ENCODE peak calls at places on chromosomes 13 and 19, in four cellular contexts. T, K, E and P are unnamed samples.

GRCh38 chr19:23283925-23284324 is 33.7 kb upstream of the ZNF724 start:
- DNase-seq in T (peak), K (no peak), E (no peak), P (peak)

GRCh38 chr13:93859666-93860065 is 619.8 kb downstream of the DCT start:
- DNase-seq in T (no peak), K (peak), E (no peak), P (no peak)

GRCh38 chr19:37938379-37938778 is 31.4 kb downstream of the SIPA1L3 start:
- DNase-seq in T (no peak), K (no peak), E (no peak), P (no peak)

GRCh38 chr19:4473708-4474503 is 1.8 kb downstream of the HDGFL2 start:
- DNase-seq in T (peak), K (no peak), E (no peak), P (peak)

GRCh38 chr19:54644056-54644455 is 13.8 kb downstream of the LILRB1 start:
- DNase-seq in T (no peak), K (no peak), E (no peak), P (no peak)

GRCh38 chr13:49681837-49682236 is 9.4 kb downstream of the EBPL start:
- DNase-seq in T (no peak), K (no peak), E (no peak), P (no peak)

GRCh38 chr13:45133396-45134118 is 13.2 kb downstream of the GTF2F2 start:
- DNase-seq in T (no peak), K (no peak), E (no peak), P (no peak)

GRCh38 chr13:94713556-94714182 is 1.3 kb upstream of the SOX21 start:
- DNase-seq in T (no peak), K (no peak), E (no peak), P (no peak)

GRCh38 chr13:110388141-110388943 is 81.3 kb downstream of the COL4A2 start:
- DNase-seq in T (peak), K (no peak), E (no peak), P (peak)

GRCh38 chr19:8601796-8602195 is 8.7 kb downstream of the ADAMTS10 start:
- DNase-seq in T (no peak), K (no peak), E (no peak), P (no peak)

GRCh38 chr19:47021536-47022139 is 2.0 kb downstream of the NPAS1 start:
- DNase-seq in T (no peak), K (no peak), E (peak), P (peak)

GRCh38 chr19:48395170-48395455 is 1.6 kb downstream of the GRIN2D start:
- DNase-seq in T (no peak), K (no peak), E (no peak), P (no peak)

GRCh38 chr13:106709509-106709908 is 141.6 kb upstream of the ARGLU1 start:
- DNase-seq in T (no peak), K (no peak), E (no peak), P (no peak)

GRCh38 chr19:42420055-42420544 is 7.1 kb downstream of the LIPE start:
- DNase-seq in T (no peak), K (no peak), E (peak), P (peak)

GRCh38 chr13:111423168-111423785 is 102.8 kb downstream of the TEX29 start:
- DNase-seq in T (peak), K (no peak), E (no peak), P (no peak)

GRCh38 chr19:19185853-19186728 is 5.9 kb downstream of the BORCS8 start:
- DNase-seq in T (peak), K (no peak), E (no peak), P (peak)
- TF ChIP-seq CTCF in T (peak), K (peak), E (peak), P (peak)

GRCh38 chr13:73849292-73849691 is 284.9 kb downstream of the KLF12 start:
- DNase-seq in T (no peak), K (peak), E (no peak), P (no peak)
- TF ChIP-seq CTCF in T (no peak), K (peak), E (peak), P (no peak)

DNA sequence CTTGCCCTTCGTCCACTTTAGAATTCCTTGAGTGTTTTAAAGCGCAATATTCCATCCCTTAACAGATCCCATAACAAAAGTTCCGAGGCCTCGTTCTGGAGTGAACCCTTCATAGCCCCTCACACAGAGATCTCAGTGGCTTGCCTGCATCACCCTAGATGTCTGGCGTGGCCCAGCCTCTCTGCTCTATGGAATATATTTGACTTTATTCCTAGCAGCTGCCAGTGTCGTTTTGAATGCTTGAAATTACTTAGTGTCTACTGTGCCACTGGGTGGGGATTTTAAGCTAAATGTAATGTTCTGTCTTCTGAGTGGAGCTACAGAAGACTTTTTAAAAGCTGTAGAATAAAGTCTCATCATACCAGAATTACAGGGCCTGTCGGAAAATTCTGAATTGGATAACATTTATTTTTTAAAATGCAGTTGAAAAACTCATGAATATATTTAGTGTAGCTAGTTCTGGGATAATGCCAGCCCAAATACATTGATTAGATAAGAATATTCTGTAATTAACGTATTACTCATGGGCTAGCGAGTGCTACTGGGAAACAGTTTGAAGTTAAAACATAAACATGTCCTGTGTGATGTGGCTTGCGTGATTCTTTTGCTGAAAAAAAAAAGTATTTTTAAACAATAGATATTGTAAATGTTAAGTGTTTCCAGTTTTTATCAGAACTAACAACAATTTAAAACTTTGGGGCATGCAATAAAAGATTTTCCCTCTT is 111.8 kb downstream of the ESD start:
- DNase-seq in T (no peak), K (no peak), E (no peak), P (no peak)
- TF ChIP-seq CTCF in T (no peak), K (no peak), E (no peak), P (no peak)

GRCh38 chr19:7533925-7534480 is 1.5 kb upstream of the PNPLA6 start:
- DNase-seq in T (peak), K (no peak), E (peak), P (peak)

GRCh38 chr19:7534531-7534980 is 961 bp upstream of the PNPLA6 start:
- DNase-seq in T (peak), K (peak), E (no peak), P (peak)

GRCh38 chr19:7535035-7535992 is at the start of gene PNPLA6:
- DNase-seq in T (peak), K (peak), E (peak), P (peak)

GRCh38 chr19:7533281-7533819 is 2.2 kb upstream of the PNPLA6 start:
- DNase-seq in T (peak), K (no peak), E (peak), P (no peak)

DNA sequence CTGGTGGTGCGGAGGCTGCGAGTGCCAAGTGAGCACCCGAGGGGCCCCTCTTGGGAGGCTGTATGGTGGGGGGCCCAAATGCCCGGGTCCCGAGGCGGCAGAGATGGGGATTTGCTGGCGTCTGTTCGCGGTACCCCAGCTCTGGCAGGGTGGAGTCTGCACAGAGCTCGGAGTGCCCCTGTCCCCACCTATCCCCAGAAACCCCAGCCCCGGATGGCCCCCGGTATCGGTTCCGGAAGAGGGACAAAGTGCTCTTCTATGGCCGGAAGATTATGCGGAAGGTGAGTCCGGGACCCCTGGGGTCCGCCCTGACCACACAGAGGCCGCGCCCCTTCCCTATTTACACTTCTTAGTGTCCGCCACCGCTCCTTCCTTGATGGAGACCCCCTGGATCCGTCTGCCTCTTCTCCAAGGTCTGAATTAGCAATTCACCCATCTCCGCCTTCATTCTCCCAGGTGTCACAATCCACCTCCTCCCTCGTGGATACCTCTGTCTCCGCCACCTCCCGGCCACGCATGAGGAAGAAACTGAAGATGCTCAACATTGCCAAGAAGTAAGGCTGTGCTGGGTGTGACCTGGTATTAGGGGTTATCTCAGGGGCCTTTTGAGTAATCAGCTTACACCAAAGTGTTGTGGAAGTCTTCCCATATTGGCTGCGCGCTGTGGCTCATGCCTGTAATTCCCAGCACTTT is 622 bp downstream of the PNPLA6 start:
- DNase-seq in T (no peak), K (no peak), E (no peak), P (no peak)
- TF ChIP-seq CTCF in T (no peak), K (no peak), E (no peak), P (no peak)

GRCh38 chr19:45315304-45315703 is 7.4 kb downstream of the CKM start:
- DNase-seq in T (no peak), K (no peak), E (no peak), P (no peak)
- TF ChIP-seq CTCF in T (no peak), K (no peak), E (no peak), P (no peak)

DNA sequence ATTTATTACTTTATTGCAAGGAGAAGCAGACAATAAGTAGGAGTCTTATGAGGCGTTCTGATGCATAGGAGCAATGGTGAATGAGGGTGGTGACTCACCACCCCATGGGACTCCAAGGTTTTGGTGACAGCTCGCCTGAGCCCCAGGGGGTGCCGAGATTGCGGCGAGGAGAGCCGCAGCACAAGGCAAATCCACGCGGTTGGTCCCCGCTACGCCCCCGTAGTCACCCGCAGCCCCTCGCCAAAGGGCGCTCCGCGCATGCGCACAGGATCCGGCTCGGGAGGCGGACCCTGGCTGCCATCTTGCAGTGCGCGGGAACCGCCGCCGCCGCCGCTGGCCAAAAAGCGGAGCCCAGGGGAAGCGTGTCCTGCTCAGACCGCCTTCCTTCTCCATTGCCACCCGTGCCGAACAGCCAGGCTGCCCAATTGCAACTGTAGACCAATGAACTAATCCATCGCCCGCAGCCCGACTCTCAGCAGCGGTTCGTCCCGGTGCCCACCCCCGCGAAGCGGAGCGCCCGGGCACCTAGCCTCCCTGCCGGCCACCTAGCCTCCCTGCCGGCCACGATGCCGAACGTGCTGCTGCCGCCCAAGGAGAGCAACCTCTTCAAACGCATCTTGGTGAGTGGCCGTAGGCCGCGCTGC is at the start of gene NAA16:
- DNase-seq in T (peak), K (peak), E (peak), P (peak)
- TF ChIP-seq CTCF in T (no peak), K (no peak), E (no peak), P (no peak)

GRCh38 chr13:44116562-44117315 is 237.0 kb downstream of the LACC1 start:
- DNase-seq in T (no peak), K (no peak), E (no peak), P (no peak)
- TF ChIP-seq CTCF in T (no peak), K (peak), E (no peak), P (no peak)

DNA sequence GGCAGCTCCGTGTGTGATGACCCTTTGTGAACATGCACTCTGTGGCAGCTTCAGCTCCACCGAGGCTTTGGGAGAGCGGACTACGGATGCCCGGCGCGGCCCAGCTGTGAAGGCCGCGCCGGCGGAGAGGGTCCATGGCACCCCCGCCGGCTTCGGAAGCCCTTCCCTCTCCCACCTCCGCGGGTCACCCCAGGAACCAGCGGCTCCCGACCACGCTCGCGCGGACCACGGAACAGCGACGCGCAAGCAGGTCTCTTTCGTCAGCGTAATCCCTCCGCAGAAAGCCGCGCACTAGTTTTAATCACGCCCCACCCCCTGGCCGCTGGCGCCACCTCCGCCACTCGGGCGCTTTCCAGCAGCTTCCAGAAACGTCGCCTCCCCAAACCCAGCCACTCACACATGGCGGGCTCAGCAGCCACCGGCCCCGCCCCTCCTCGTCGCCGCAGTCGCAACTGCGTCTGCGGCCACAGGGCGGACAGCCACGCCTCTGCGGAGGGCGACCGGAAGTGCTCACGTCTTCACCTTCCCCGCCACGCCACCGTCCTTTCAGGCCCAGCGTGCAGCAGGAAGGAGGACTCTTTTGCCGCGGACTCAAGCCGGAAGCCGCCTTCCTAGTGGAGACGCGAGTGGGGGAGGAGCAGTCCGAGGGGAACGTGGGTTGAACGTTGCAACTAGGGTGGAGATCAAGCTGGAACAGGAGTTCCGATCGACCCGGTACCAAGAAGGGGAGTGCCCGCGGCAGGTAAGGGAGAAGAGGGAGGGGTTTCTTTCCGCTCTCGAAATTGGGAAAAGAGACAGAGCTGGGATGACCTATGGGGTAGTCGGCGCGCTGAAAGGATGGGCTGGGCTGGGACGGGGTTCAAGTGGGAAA is at the start of gene USPL1:
- DNase-seq in T (peak), K (peak), E (peak), P (peak)
- TF ChIP-seq CTCF in T (no peak), K (no peak), E (peak), P (no peak)

GRCh38 chr13:39815345-39816111 is 160.1 kb downstream of the COG6 start:
- DNase-seq in T (no peak), K (no peak), E (no peak), P (no peak)

GRCh38 chr13:39810091-39810877 is 154.8 kb downstream of the COG6 start:
- DNase-seq in T (no peak), K (no peak), E (no peak), P (no peak)

GRCh38 chr13:39811051-39811450 is 155.6 kb downstream of the COG6 start:
- DNase-seq in T (no peak), K (no peak), E (peak), P (no peak)

GRCh38 chr13:39809466-39809865 is 154.0 kb downstream of the COG6 start:
- DNase-seq in T (no peak), K (no peak), E (no peak), P (no peak)

GRCh38 chr13:39811696-39812095 is 156.2 kb downstream of the COG6 start:
- DNase-seq in T (no peak), K (no peak), E (no peak), P (no peak)
- TF ChIP-seq CTCF in T (no peak), K (peak), E (no peak), P (no peak)

GRCh38 chr19:13152854-13153626 is 2.8 kb downstream of the IER2 start:
- DNase-seq in T (peak), K (peak), E (peak), P (peak)

GRCh38 chr19:13155472-13156284 is 5.5 kb downstream of the IER2 start:
- DNase-seq in T (peak), K (no peak), E (peak), P (peak)

GRCh38 chr19:13153627-13154240 is 3.5 kb downstream of the IER2 start:
- DNase-seq in T (peak), K (no peak), E (peak), P (peak)

GRCh38 chr19:13154241-13154778 is 4.1 kb downstream of the IER2 start:
- DNase-seq in T (peak), K (no peak), E (peak), P (peak)

GRCh38 chr19:13154911-13155471 is 4.8 kb downstream of the IER2 start:
- DNase-seq in T (peak), K (no peak), E (peak), P (peak)
- TF ChIP-seq CTCF in T (no peak), K (peak), E (no peak), P (no peak)